ENCODE peak calls at places on chromosome 21, in ten cellular contexts. E is left ventricle myocardium inferior; C is CD8-positive, alpha-beta T cell; H is heart left ventricle; Q is gastrocnemius medialis; I is effector memory CD4-positive, alpha-beta T cell; Y is PC-3; U is CD4-positive, CD25-positive, alpha-beta regulatory T cell; B is upper lobe of right lung; T is neuronal stem cell. P is an unnamed sample.

GRCh38 chr21:28253971-28254370 is 738.7 kb downstream of the LTN1 start:
- DNase-seq in C (no peak), E (no peak), I (no peak), U (no peak), Y (no peak), T (no peak), B (no peak), H (no peak), Q (no peak), P (no peak)

GRCh38 chr21:16912075-16912474 is 600.8 kb upstream of the CXADR start:
- DNase-seq in Y (peak; percentile 2), Q (no peak), E (no peak), U (no peak), C (no peak), I (no peak), H (no peak), T (no peak), B (no peak), P (no peak)

GRCh38 chr21:16587671-16588379 is 858.0 kb downstream of the USP25 start:
- DNase-seq in I (no peak), H (peak; percentile 26), Y (peak; percentile 59), C (no peak), E (no peak), Q (no peak), B (no peak), T (no peak), U (no peak), P (no peak)

GRCh38 chr21:17542371-17542992 is 29.6 kb downstream of the CXADR start:
- DNase-seq in T (no peak), H (no peak), E (no peak), B (no peak), U (no peak), Y (no peak), Q (no peak), C (no peak), I (no peak), P (no peak)

GRCh38 chr21:14877581-14878228 is 187.1 kb downstream of the NRIP1 start:
- DNase-seq in C (no peak), Y (peak; percentile 97), U (peak; percentile 19), B (no peak), H (no peak), T (no peak), I (no peak), E (no peak), Q (no peak), P (no peak)

GRCh38 chr21:26966978-26967913 is at the start of gene ADAMTS5:
- DNase-seq in Q (peak; percentile 48), Y (peak; percentile 14), U (no peak), E (peak; percentile 51), H (peak; percentile 69), T (peak; percentile 42), I (no peak), B (peak; percentile 64), C (no peak), P (peak; percentile 22)

GRCh38 chr21:25558123-25558522 is 49.2 kb downstream of the MRPL39 start:
- DNase-seq in Q (no peak), H (no peak), T (no peak), E (no peak), Y (no peak), U (no peak), B (no peak), C (no peak), I (no peak), P (no peak)

GRCh38 chr21:36126621-36127110 is 8.2 kb upstream of the CBR3 start:
- DNase-seq in T (no peak), B (peak; percentile 18), C (no peak), Q (no peak), Y (no peak), U (no peak), E (no peak), I (no peak), H (no peak), P (no peak)

GRCh38 chr21:26162081-26162480 is 8.5 kb downstream of the APP start:
- DNase-seq in B (no peak), Y (no peak), T (no peak), I (no peak), U (no peak), E (no peak), H (no peak), Q (no peak), C (no peak), P (no peak)

GRCh38 chr21:17512245-17513213 is at the start of gene CXADR:
- DNase-seq in H (peak; percentile 80), Q (no peak), U (peak; percentile 85), E (peak; percentile 74), C (peak; percentile 60), T (peak; percentile 92), B (peak; percentile 96), I (peak; percentile 70), Y (peak; percentile 81), P (peak; percentile 91)

GRCh38 chr21:27155130-27155500 is 188.2 kb upstream of the ADAMTS5 start:
- DNase-seq in B (no peak), Y (no peak), H (no peak), U (no peak), C (no peak), T (no peak), Q (no peak), I (no peak), E (no peak), P (no peak)

GRCh38 chr21:43918385-43918947 is 53.4 kb downstream of the AGPAT3 start:
- DNase-seq in Q (no peak), B (peak; percentile 53), U (no peak), H (peak; percentile 39), C (no peak), T (no peak), Y (no peak), I (no peak), E (peak; percentile 5), P (no peak)

GRCh38 chr21:37974081-37974480 is 57.8 kb upstream of the KCNJ6 start:
- DNase-seq in Q (no peak), B (no peak), T (no peak), I (no peak), C (no peak), Y (peak; percentile 73), H (no peak), U (no peak), E (no peak), P (no peak)

GRCh38 chr21:26732442-26733221 is 112.6 kb downstream of the ADAMTS1 start:
- DNase-seq in Y (peak; percentile 64), I (no peak), U (peak; percentile 7), H (peak; percentile 31), T (peak; percentile 23), B (peak; percentile 65), E (no peak), C (no peak), Q (no peak), P (peak; percentile 32)

GRCh38 chr21:16071082-16071481 is 341.3 kb downstream of the USP25 start:
- DNase-seq in B (no peak), I (no peak), T (no peak), C (no peak), Q (no peak), E (no peak), U (no peak), H (no peak), Y (no peak), P (peak; percentile 32)

GRCh38 chr21:36126166-36126565 is 8.7 kb upstream of the CBR3 start:
- DNase-seq in C (no peak), I (no peak), Y (peak; percentile 86), U (no peak), Q (no peak), E (no peak), H (no peak), B (peak; percentile 21), T (no peak), P (no peak)

GRCh38 chr21:15159382-15160020 is 94.7 kb upstream of the NRIP1 start:
- DNase-seq in E (no peak), B (no peak), C (no peak), H (no peak), I (no peak), U (no peak), Y (no peak), Q (no peak), T (no peak), P (no peak)

GRCh38 chr21:44992608-44993031 is 52.8 kb downstream of the SLX9 start:
- DNase-seq in Y (no peak), Q (no peak), U (no peak), B (no peak), T (no peak), I (no peak), C (no peak), E (no peak), H (peak; percentile 14), P (no peak)
- H3K4me1 ChIP-seq in Y (no peaks in the 10 kb centered on the region), Q (peaks cover 13% of the 10 kb centered on the region), U (no peaks in the 10 kb centered on the region), B (no peaks in the 10 kb centered on the region), T (peaks cover 16% of the 10 kb centered on the region), I (no peaks in the 10 kb centered on the region), C (no peaks in the 10 kb centered on the region), E (peaks cover 41% of the 10 kb centered on the region), H (no peaks in the 10 kb centered on the region), P (no peaks in the 10 kb centered on the region)

GRCh38 chr21:41948901-41949300 is 4.9 kb downstream of the C2CD2 start:
- DNase-seq in B (no peak), I (no peak), Q (no peak), Y (no peak), C (no peak), E (no peak), T (no peak), H (peak; percentile 19), U (no peak), P (no peak)
- H3K4me1 ChIP-seq in B (peaks cover 19% of the 10 kb centered on the region), I (no peaks in the 10 kb centered on the region), Q (peaks cover 24% of the 10 kb centered on the region), Y (peaks cover 26% of the 10 kb centered on the region), C (no peaks in the 10 kb centered on the region), E (peaks cover 44% of the 10 kb centered on the region), T (peaks cover 6% of the 10 kb centered on the region), H (peaks cover 6% of the 10 kb centered on the region), U (no peaks in the 10 kb centered on the region), P (peaks cover 24% of the 10 kb centered on the region)

GRCh38 chr21:45821315-45822001 is 160.1 kb upstream of the COL6A1 start:
- DNase-seq in H (no peak), U (no peak), E (no peak), I (no peak), Y (no peak), T (no peak), Q (no peak), C (no peak), B (no peak), P (no peak)

GRCh38 chr21:45820171-45821091 is 161.1 kb upstream of the COL6A1 start:
- DNase-seq in I (peak; percentile 61), B (peak; percentile 87), E (peak; percentile 65), Y (peak; percentile 95), C (peak; percentile 68), T (peak; percentile 86), H (peak; percentile 81), Q (peak; percentile 38), U (peak; percentile 79), P (peak; percentile 92)

GRCh38 chr21:45818276-45818903 is 163.2 kb upstream of the COL6A1 start:
- DNase-seq in T (no peak), U (peak; percentile 20), Q (no peak), H (no peak), C (no peak), B (no peak), I (no peak), E (no peak), Y (peak; percentile 83), P (no peak)

GRCh38 chr21:45818904-45819285 is 162.7 kb upstream of the COL6A1 start:
- DNase-seq in U (peak; percentile 57), E (no peak), Y (peak; percentile 65), T (no peak), H (no peak), Q (no peak), I (no peak), C (peak; percentile 43), B (no peak), P (no peak)

GRCh38 chr21:45819478-45820170 is 161.9 kb upstream of the COL6A1 start:
- DNase-seq in U (no peak), Q (no peak), T (no peak), E (no peak), C (no peak), H (no peak), I (no peak), B (no peak), Y (no peak), P (no peak)
- H3K4me1 ChIP-seq in U (peaks cover 9% of the 10 kb centered on the region), Q (no peaks in the 10 kb centered on the region), T (peaks cover 4% of the 10 kb centered on the region), E (no peaks in the 10 kb centered on the region), C (peaks cover 3% of the 10 kb centered on the region), H (no peaks in the 10 kb centered on the region), I (no peaks in the 10 kb centered on the region), B (no peaks in the 10 kb centered on the region), Y (peaks cover 31% of the 10 kb centered on the region), P (peaks cover 2% of the 10 kb centered on the region)

GRCh38 chr21:42233067-42233981 is 14.4 kb downstream of the ABCG1 start:
- DNase-seq in B (peak; percentile 85), Q (peak; percentile 95), C (peak; percentile 64), E (peak; percentile 84), I (peak; percentile 80), Y (peak; percentile 13), H (peak; percentile 89), U (peak; percentile 91), T (no peak), P (no peak)
- H3K4me1 ChIP-seq in B (peaks cover 94% of the 10 kb centered on the region), Q (peaks cover 90% of the 10 kb centered on the region), C (peaks cover 80% of the 10 kb centered on the region), E (peaks cover 99% of the 10 kb centered on the region), I (peaks cover 80% of the 10 kb centered on the region), Y (peaks cover 20% of the 10 kb centered on the region), H (peaks cover 27% of the 10 kb centered on the region), U (peaks cover 88% of the 10 kb centered on the region), T (peaks cover 5% of the 10 kb centered on the region), P (no peaks in the 10 kb centered on the region)

P was measured in HAP-1.